ENCODE peak calls at places on chromosomes 1 and 21, in nine cellular contexts. D is EL; R is G401; A is head of caudate nucleus; V is stimulated activated CD4-positive, alpha-beta T cell treated with anti-CD3 and anti-CD28 coated beads, Interleukin-12 subunit alpha, Interleukin-12 subunit beta, amount 100 ng/mL, for 4 hours; W is stimulated activated CD8-positive, alpha-beta memory T cell treated with anti-CD3 and anti-CD28 coated beads, Interleukin-2, amount 100 ng/mL, for 1 hour; M is activated T-cell treated with anti-CD3 and anti-CD28 coated beads for 48 hours; P is NCI-H1092 treated with DMSO at 0.1 percent for 48 hours; H is HCEC 1CT. X is an unnamed sample.

GRCh38 chr1:98001764-98002163 is 80.9 kb upstream of the DPYD start:
- DNase-seq in V (no peak), H (peak), P (no peak), D (peak), M (no peak), A (no peak), R (no peak), W (no peak), X (no peak)

GRCh38 chr1:21926065-21926464 is 11.0 kb downstream of the HSPG2 start:
- DNase-seq in A (no peak), D (no peak), H (no peak), V (no peak), W (no peak), M (no peak), R (no peak), P (no peak), X (no peak)

GRCh38 chr1:109579044-109579443 is 30.6 kb downstream of the GNAI3 start:
- DNase-seq in V (no peak), M (no peak), P (no peak), H (no peak), R (no peak), A (no peak), D (no peak), W (no peak), X (no peak)

GRCh38 chr21:43315244-43316137 is 111.4 kb downstream of the SIK1 start:
- DNase-seq in W (no peak), P (peak), D (no peak), V (no peak), R (no peak), M (no peak), H (no peak), A (no peak), X (peak)

GRCh38 chr1:115505157-115505571 is 136.6 kb upstream of the VANGL1 start:
- DNase-seq in M (no peak), W (no peak), D (no peak), A (no peak), R (no peak), H (no peak), P (no peak), V (no peak), X (no peak)

GRCh38 chr1:111927652-111928051 is 61.8 kb downstream of the KCND3 start:
- DNase-seq in R (no peak), D (no peak), P (no peak), H (no peak), M (no peak), V (no peak), W (no peak), A (no peak), X (no peak)

GRCh38 chr1:11842154-11843041 is 5.2 kb downstream of the NPPA start:
- DNase-seq in A (no peak), D (peak), H (no peak), V (no peak), P (peak), W (no peak), R (no peak), M (no peak), X (no peak)

GRCh38 chr1:44645466-44646244 is 28.6 kb downstream of the TMEM53 start:
- DNase-seq in H (peak), W (no peak), M (no peak), A (peak), V (no peak), R (peak), D (no peak), P (no peak), X (no peak)

GRCh38 chr1:183567584-183567983 is 22.7 kb downstream of the NCF2 start:
- DNase-seq in M (no peak), W (no peak), P (peak), A (no peak), V (no peak), H (no peak), D (peak), R (no peak), X (peak)

GRCh38 chr1:28428012-28428411 is 58.5 kb downstream of the PHACTR4 start:
- DNase-seq in V (no peak), D (no peak), P (no peak), M (no peak), R (no peak), H (no peak), A (no peak), W (no peak), X (no peak)

GRCh38 chr1:66365628-66366027 is 168.3 kb upstream of the SGIP1 start:
- DNase-seq in W (no peak), A (no peak), R (no peak), P (no peak), H (peak), V (no peak), D (no peak), M (no peak), X (no peak)

GRCh38 chr21:41833138-41834115 is 45.7 kb downstream of the PRDM15 start:
- DNase-seq in V (no peak), H (no peak), P (no peak), W (no peak), A (no peak), M (no peak), D (no peak), R (no peak), X (no peak)

GRCh38 chr1:76587213-76587612 is 280.1 kb upstream of the ST6GALNAC5 start:
- DNase-seq in H (no peak), R (no peak), W (no peak), A (no peak), M (no peak), V (no peak), D (no peak), P (peak), X (no peak)

GRCh38 chr1:152449661-152450060 is 35.6 kb upstream of the CRNN start:
- DNase-seq in H (no peak), V (no peak), D (no peak), P (no peak), R (no peak), M (no peak), W (no peak), A (no peak), X (no peak)

GRCh38 chr21:27570306-27570868 is 603.5 kb upstream of the ADAMTS5 start:
- DNase-seq in D (peak), V (no peak), H (peak), P (no peak), A (no peak), R (no peak), W (no peak), M (no peak), X (no peak)

X was measured in naive B cell.